ENCODE peak calls at places on chromosomes 2 and 18, in four cellular contexts. One of them, this sample, is unnamed.

GRCh38 chr18:69580107-69580506 is 179.4 kb downstream of the DOK6 start:
- DNase-seq in GM23338: peak
- DNase-seq in breast epithelium: no peak
- DNase-seq in pancreas: no peak
- DNase-seq in this sample: no peak

GRCh38 chr2:155318710-155319109 is 620.2 kb downstream of the KCNJ3 start:
- DNase-seq in GM23338: no peak
- DNase-seq in pancreas: no peak
- DNase-seq in breast epithelium: no peak
- DNase-seq in this sample: no peak

GRCh38 chr2:767440-767839 is 90.2 kb upstream of the TMEM18 start:
- DNase-seq in breast epithelium: no peak
- DNase-seq in GM23338: no peak
- DNase-seq in pancreas: no peak
- DNase-seq in this sample: no peak

GRCh38 chr2:200786826-200787225 is 24.9 kb upstream of the BZW1 start:
- DNase-seq in pancreas: no peak
- DNase-seq in breast epithelium: no peak
- DNase-seq in GM23338: no peak
- DNase-seq in this sample: no peak

GRCh38 chr2:201909348-201909747 is 103.0 kb downstream of the CDK15 start:
- DNase-seq in GM23338: no peak
- DNase-seq in breast epithelium: no peak
- DNase-seq in pancreas: no peak
- DNase-seq in this sample: no peak

GRCh38 chr2:24822049-24822706 is 29.0 kb downstream of the CENPO start:
- DNase-seq in breast epithelium: no peak
- DNase-seq in GM23338: peak
- DNase-seq in pancreas: no peak
- DNase-seq in this sample: no peak

GRCh38 chr2:174039551-174040416 is 74.6 kb upstream of the SP3 start:
- DNase-seq in breast epithelium: peak
- DNase-seq in GM23338: peak
- DNase-seq in pancreas: peak
- DNase-seq in this sample: peak

GRCh38 chr2:113124181-113124961 is 3.0 kb upstream of the IL1RN start:
- DNase-seq in pancreas: no peak
- DNase-seq in breast epithelium: no peak
- DNase-seq in GM23338: no peak
- DNase-seq in this sample: no peak

GRCh38 chr2:68774569-68775271 is 40.1 kb downstream of the ARHGAP25 start:
- DNase-seq in GM23338: no peak
- DNase-seq in breast epithelium: no peak
- DNase-seq in pancreas: peak
- DNase-seq in this sample: no peak

GRCh38 chr2:73089270-73090030 is 17.9 kb upstream of the SFXN5 start:
- DNase-seq in breast epithelium: no peak
- DNase-seq in GM23338: no peak
- DNase-seq in pancreas: peak
- DNase-seq in this sample: no peak

GRCh38 chr18:11035814-11036213 is 113.6 kb downstream of the PIEZO2 start:
- DNase-seq in pancreas: no peak
- DNase-seq in GM23338: no peak
- DNase-seq in breast epithelium: no peak
- DNase-seq in this sample: no peak

GRCh38 chr2:108297436-108298141 is 8.9 kb downstream of the SULT1C2 start:
- DNase-seq in breast epithelium: no peak
- DNase-seq in GM23338: no peak
- DNase-seq in pancreas: no peak
- DNase-seq in this sample: no peak

GRCh38 chr18:44741551-44741950 is 60.9 kb downstream of the SETBP1 start:
- DNase-seq in GM23338: no peak
- DNase-seq in breast epithelium: no peak
- DNase-seq in pancreas: no peak
- DNase-seq in this sample: peak

GRCh38 chr2:10079931-10080535 is at the start of gene CYS1:
- DNase-seq in pancreas: peak
- DNase-seq in GM23338: peak
- DNase-seq in breast epithelium: no peak
- DNase-seq in this sample: no peak

GRCh38 chr2:163800889-163801498 is 65.2 kb upstream of the FIGN start:
- DNase-seq in breast epithelium: no peak
- DNase-seq in GM23338: no peak
- DNase-seq in pancreas: no peak
- DNase-seq in this sample: no peak

GRCh38 chr2:231359948-231360347 is 35.6 kb upstream of the B3GNT7 start:
- DNase-seq in GM23338: no peak
- DNase-seq in pancreas: no peak
- DNase-seq in breast epithelium: peak
- DNase-seq in this sample: no peak

GRCh38 chr18:12403601-12404506 is 3.9 kb upstream of the PRELID3A start:
- DNase-seq in breast epithelium: no peak
- DNase-seq in GM23338: no peak
- DNase-seq in pancreas: no peak
- DNase-seq in this sample: no peak

GRCh38 chr2:16400127-16400623 is 265.5 kb downstream of the CYRIA start:
- DNase-seq in pancreas: peak
- DNase-seq in breast epithelium: no peak
- DNase-seq in GM23338: no peak
- DNase-seq in this sample: no peak

GRCh38 chr2:205699554-205700289 is 17.4 kb downstream of the NRP2 start:
- DNase-seq in pancreas: no peak
- DNase-seq in breast epithelium: no peak
- DNase-seq in GM23338: no peak
- DNase-seq in this sample: no peak

GRCh38 chr18:48724455-48724854 is 185.6 kb downstream of the CTIF start:
- DNase-seq in pancreas: no peak
- DNase-seq in GM23338: no peak
- DNase-seq in breast epithelium: no peak
- DNase-seq in this sample: no peak

GRCh38 chr2:186518945-186519344 is 32.9 kb downstream of the ZC3H15 start:
- DNase-seq in breast epithelium: no peak
- DNase-seq in pancreas: no peak
- DNase-seq in GM23338: no peak
- DNase-seq in this sample: no peak

GRCh38 chr2:223090540-223091235 is 38.7 kb downstream of the KCNE4 start:
- DNase-seq in pancreas: no peak
- DNase-seq in GM23338: no peak
- DNase-seq in breast epithelium: no peak
- DNase-seq in this sample: no peak

GRCh38 chr2:47339745-47340541 is 63.0 kb upstream of the MSH2 start:
- DNase-seq in breast epithelium: no peak
- DNase-seq in GM23338: no peak
- DNase-seq in pancreas: no peak
- DNase-seq in this sample: no peak

GRCh38 chr2:7571701-7572100 is 654.5 kb downstream of the RNF144A start:
- DNase-seq in breast epithelium: no peak
- DNase-seq in GM23338: no peak
- DNase-seq in pancreas: no peak
- DNase-seq in this sample: no peak

GRCh38 chr2:11796190-11797171 is 50.0 kb downstream of the LPIN1 start:
- DNase-seq in GM23338: no peak
- DNase-seq in breast epithelium: no peak
- DNase-seq in pancreas: no peak
- DNase-seq in this sample: no peak

GRCh38 chr18:63205791-63206252 is 113.7 kb downstream of the BCL2 start:
- DNase-seq in pancreas: no peak
- DNase-seq in breast epithelium: no peak
- DNase-seq in GM23338: no peak
- DNase-seq in this sample: no peak

GRCh38 chr18:32368170-32368569 is 102.5 kb downstream of the GAREM1 start:
- DNase-seq in breast epithelium: no peak
- DNase-seq in pancreas: no peak
- DNase-seq in GM23338: no peak
- DNase-seq in this sample: no peak

GRCh38 chr2:15947431-15947830 is 7.1 kb downstream of the MYCN start:
- DNase-seq in breast epithelium: no peak
- DNase-seq in GM23338: no peak
- DNase-seq in pancreas: no peak
- DNase-seq in this sample: no peak

GRCh38 chr18:8391068-8391467 is 218.2 kb upstream of the RAB12 start:
- DNase-seq in GM23338: no peak
- DNase-seq in pancreas: no peak
- DNase-seq in breast epithelium: no peak
- DNase-seq in this sample: no peak

GRCh38 chr18:64720781-64721464 is 572.0 kb upstream of the LINC00305 start:
- DNase-seq in breast epithelium: no peak
- DNase-seq in pancreas: peak
- DNase-seq in GM23338: no peak
- DNase-seq in this sample: no peak

GRCh38 chr18:43650423-43650822 is 373.1 kb upstream of the SYT4 start:
- DNase-seq in GM23338: no peak
- DNase-seq in pancreas: no peak
- DNase-seq in breast epithelium: no peak
- DNase-seq in this sample: no peak

GRCh38 chr2:199307461-199307860 is 150.3 kb downstream of the SATB2 start:
- DNase-seq in GM23338: no peak
- DNase-seq in pancreas: no peak
- DNase-seq in breast epithelium: no peak
- DNase-seq in this sample: no peak

GRCh38 chr2:220513573-220514288 is 886.3 kb downstream of the SLC4A3 start:
- DNase-seq in pancreas: no peak
- DNase-seq in breast epithelium: no peak
- DNase-seq in GM23338: no peak
- DNase-seq in this sample: no peak

GRCh38 chr2:68722712-68723111 is 11.9 kb upstream of the ARHGAP25 start:
- DNase-seq in GM23338: peak
- DNase-seq in breast epithelium: no peak
- DNase-seq in pancreas: no peak
- DNase-seq in this sample: no peak

GRCh38 chr2:134758632-134759031 is 39.8 kb upstream of the TMEM163 start:
- DNase-seq in pancreas: no peak
- DNase-seq in GM23338: no peak
- DNase-seq in breast epithelium: no peak
- DNase-seq in this sample: no peak

DNA sequence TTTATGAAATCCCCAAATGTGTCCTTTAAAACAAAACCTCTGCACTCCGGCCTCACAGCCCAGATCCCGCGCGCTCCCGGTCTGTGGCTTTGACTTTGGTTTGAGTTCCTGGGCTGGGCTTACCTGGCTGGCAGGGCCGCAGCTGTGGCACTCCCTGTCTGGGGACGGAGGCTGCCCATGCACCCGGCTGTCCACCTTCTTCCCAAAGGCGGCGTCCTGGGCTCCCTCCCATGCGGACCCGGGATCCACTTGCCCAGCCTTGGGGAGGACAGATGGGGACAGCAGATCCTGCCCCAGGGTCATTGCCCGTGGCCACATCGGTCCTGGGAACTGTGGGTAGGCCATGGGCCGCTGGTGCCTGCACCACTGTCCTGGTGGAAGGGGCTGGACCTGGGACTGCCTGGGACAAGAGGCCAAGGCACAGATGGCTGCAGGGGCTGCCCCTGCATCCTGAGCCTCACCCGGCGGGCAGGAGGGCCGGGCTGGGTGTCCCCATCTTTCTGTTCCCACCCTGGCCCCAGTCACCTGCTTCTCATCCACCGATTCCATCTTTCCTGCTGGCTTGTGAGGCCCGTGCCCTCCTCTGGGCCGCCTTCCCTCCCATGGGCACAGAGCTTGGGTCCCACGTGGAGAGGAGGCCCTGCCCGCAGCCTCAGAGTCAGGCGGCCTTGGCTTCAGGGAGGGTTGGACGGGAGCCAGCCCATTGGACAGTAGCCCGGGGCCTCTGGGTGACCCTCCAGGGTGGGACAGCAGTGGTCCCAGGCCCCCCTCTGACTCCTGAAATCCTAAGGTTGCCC is 27.7 kb downstream of the NFATC1 start:
- DNase-seq in GM23338: no peak
- DNase-seq in pancreas: peak
- DNase-seq in breast epithelium: no peak
- DNase-seq in this sample: no peak
- H3K27ac ChIP-seq in GM23338: no peak
- H3K27ac ChIP-seq in pancreas: no peak
- H3K27ac ChIP-seq in breast epithelium: peak
- H3K27ac ChIP-seq in this sample: no peak

GRCh38 chr2:209425082-209426071 is 1.5 kb downstream of the MAP2 start:
- DNase-seq in breast epithelium: no peak
- DNase-seq in GM23338: peak
- DNase-seq in pancreas: no peak
- DNase-seq in this sample: peak
- TF ChIP-seq CTCF in breast epithelium: no peak
- TF ChIP-seq CTCF in GM23338: peak
- TF ChIP-seq CTCF in pancreas: no peak
- TF ChIP-seq CTCF in this sample: peak

GRCh38 chr2:232839680-232840079 is 30.4 kb upstream of the SNORC start:
- DNase-seq in breast epithelium: no peak
- DNase-seq in GM23338: no peak
- DNase-seq in pancreas: no peak
- DNase-seq in this sample: no peak
- H3K27ac ChIP-seq in breast epithelium: no peak
- H3K27ac ChIP-seq in GM23338: no peak
- H3K27ac ChIP-seq in pancreas: no peak
- H3K27ac ChIP-seq in this sample: no peak

GRCh38 chr2:62014102-62014501 is 108.6 kb downstream of the COMMD1 start:
- DNase-seq in breast epithelium: peak
- DNase-seq in GM23338: peak
- DNase-seq in pancreas: no peak
- DNase-seq in this sample: peak
- TF ChIP-seq CTCF in breast epithelium: no peak
- TF ChIP-seq CTCF in GM23338: peak
- TF ChIP-seq CTCF in pancreas: no peak
- TF ChIP-seq CTCF in this sample: no peak

DNA sequence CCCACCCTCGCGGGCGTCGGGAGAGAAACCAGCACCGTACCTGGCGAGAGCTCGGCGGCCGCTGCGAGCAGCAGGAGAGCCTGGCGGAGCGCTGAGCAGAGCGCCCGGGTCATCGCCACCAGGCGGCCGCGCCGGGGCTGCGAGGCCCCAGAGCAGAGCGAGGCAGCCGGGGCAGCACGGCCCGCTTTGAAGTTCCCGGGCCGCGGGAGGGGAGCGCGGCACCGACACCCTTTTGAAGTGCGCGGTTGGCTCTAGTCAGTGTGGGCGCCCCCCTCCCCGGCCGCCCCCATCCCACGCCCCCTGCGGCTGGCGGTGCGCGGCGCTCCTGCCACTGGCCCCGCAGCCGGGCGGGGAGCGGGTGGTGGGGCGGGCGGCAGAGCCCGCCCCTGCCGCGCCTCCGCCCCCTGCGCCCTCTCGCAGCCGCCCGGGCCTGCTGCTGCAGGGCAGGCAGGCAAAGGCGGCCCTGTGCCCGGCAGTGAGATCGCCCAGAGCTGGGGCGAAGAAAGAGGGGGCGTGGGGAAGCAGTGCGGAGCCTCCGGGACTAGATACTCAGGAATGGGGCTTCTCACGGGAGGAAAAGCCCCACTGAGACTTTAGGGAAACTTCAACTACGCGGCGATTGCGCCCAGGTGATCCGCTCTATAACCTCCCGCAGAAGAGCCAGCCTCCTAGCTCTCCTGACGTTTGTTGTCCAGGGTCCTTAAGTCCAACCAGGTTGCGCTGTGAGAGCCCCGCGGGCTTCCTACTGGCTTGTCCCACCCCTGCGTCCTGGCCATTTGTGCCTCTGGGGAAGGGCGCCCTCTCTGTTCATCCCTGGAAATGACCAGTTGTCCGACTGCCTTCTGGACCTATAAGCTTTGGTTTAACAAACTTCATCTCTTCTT is at the start of gene ACVR1C:
- DNase-seq in breast epithelium: peak
- DNase-seq in GM23338: peak
- DNase-seq in pancreas: peak
- DNase-seq in this sample: peak
- H3K27ac ChIP-seq in breast epithelium: no peak
- H3K27ac ChIP-seq in GM23338: no peak
- H3K27ac ChIP-seq in pancreas: peak
- H3K27ac ChIP-seq in this sample: peak